ENCODE peak calls at places on chromosomes 1 and 21, in ten cellular contexts. U, V, M, I, J, D, X, K, F and Y are unnamed samples.

GRCh38 chr1:4227986-4228385 is 327.9 kb upstream of the C1orf174 start:
- DNase-seq in X (no peak), V (no peak), M (no peak), D (no peak), K (no peak), J (no peak), I (peak), U (no peak), F (no peak), Y (no peak)

GRCh38 chr1:159448181-159448580 is 8.7 kb downstream of the OR10J1 start:
- DNase-seq in D (no peak), F (no peak), U (no peak), M (no peak), K (no peak), J (no peak), X (no peak), I (no peak), V (no peak), Y (no peak)

GRCh38 chr1:9852410-9853301 is 28.9 kb upstream of the CLSTN1 start:
- DNase-seq in I (no peak), F (no peak), U (peak), X (no peak), V (no peak), J (peak), D (peak), M (peak), K (peak), Y (peak)

GRCh38 chr1:17200756-17201155 is 4.2 kb upstream of the PADI1 start:
- DNase-seq in F (peak), J (no peak), X (no peak), U (no peak), I (no peak), V (no peak), M (no peak), K (peak), D (no peak), Y (peak)

GRCh38 chr1:226877669-226878068 is 7.3 kb downstream of the PSEN2 start:
- DNase-seq in I (no peak), J (no peak), K (peak), F (no peak), X (no peak), V (peak), U (no peak), D (no peak), M (no peak), Y (no peak)

GRCh38 chr1:101971309-101971708 is 25.4 kb downstream of the OLFM3 start:
- DNase-seq in U (no peak), I (no peak), X (no peak), J (no peak), K (peak), D (no peak), M (no peak), F (peak), V (no peak), Y (no peak)

GRCh38 chr1:225544924-225545323 is 108.0 kb downstream of the ENAH start:
- DNase-seq in M (no peak), J (no peak), V (no peak), K (no peak), I (no peak), F (no peak), D (no peak), X (no peak), U (no peak), Y (no peak)

GRCh38 chr1:197896301-197896700 is 6.1 kb upstream of the C1orf53 start:
- DNase-seq in F (no peak), K (no peak), U (no peak), V (no peak), D (no peak), X (no peak), J (no peak), I (no peak), M (no peak), Y (no peak)

GRCh38 chr1:34378968-34379729 is 202.4 kb downstream of the C1orf94 start:
- DNase-seq in K (no peak), J (peak), D (no peak), V (no peak), I (peak), U (peak), F (no peak), X (no peak), M (no peak), Y (peak)

GRCh38 chr1:10724948-10725852 is 71.2 kb downstream of the CASZ1 start:
- DNase-seq in M (peak), J (peak), K (no peak), D (no peak), V (peak), U (peak), X (peak), I (no peak), F (no peak), Y (peak)

GRCh38 chr1:2210084-2210653 is 15.6 kb upstream of the FAAP20 start:
- DNase-seq in V (no peak), I (no peak), U (no peak), M (no peak), X (no peak), F (no peak), D (no peak), J (no peak), K (peak), Y (no peak)

GRCh38 chr1:39047374-39048229 is 21.5 kb downstream of the NDUFS5 start:
- DNase-seq in F (peak), J (peak), D (peak), U (peak), X (peak), K (peak), M (peak), I (peak), V (no peak), Y (peak)

GRCh38 chr1:10508511-10508951 is 33.8 kb downstream of the PEX14 start:
- DNase-seq in M (no peak), F (no peak), K (no peak), X (peak), J (peak), I (no peak), V (no peak), U (peak), D (no peak), Y (no peak)

GRCh38 chr1:85611856-85612255 is 31.3 kb downstream of the CCN1 start:
- DNase-seq in M (peak), X (peak), F (no peak), U (peak), K (peak), J (peak), D (peak), I (no peak), V (no peak), Y (peak)

GRCh38 chr1:22812092-22812880 is 101.6 kb downstream of the EPHB2 start:
- DNase-seq in U (no peak), X (no peak), I (no peak), V (peak), D (no peak), F (no peak), J (no peak), M (no peak), K (no peak), Y (no peak)

GRCh38 chr1:206674745-206675175 is 9.9 kb upstream of the MAPKAPK2 start:
- DNase-seq in K (peak), J (peak), F (no peak), D (peak), X (peak), U (peak), I (peak), V (no peak), M (peak), Y (peak)

GRCh38 chr1:82086739-82087138 is 286.0 kb downstream of the ADGRL2 start:
- DNase-seq in K (peak), F (no peak), M (no peak), U (peak), X (no peak), J (no peak), I (no peak), D (peak), V (no peak), Y (no peak)

GRCh38 chr1:246608616-246609376 is 42.5 kb downstream of the CNST start:
- DNase-seq in U (peak), F (peak), X (peak), K (peak), I (no peak), D (peak), V (peak), M (peak), J (peak), Y (peak)
- TF ChIP-seq CTCF in U (peak), F (no peak), X (peak), K (peak), I (no peak), D (peak), V (peak), M (peak), J (no peak), Y (peak)

GRCh38 chr21:44742418-44743153 is 31.2 kb upstream of the TSPEAR start:
- DNase-seq in J (no peak), M (peak), X (no peak), V (no peak), F (no peak), D (no peak), I (no peak), U (no peak), K (peak), Y (peak)
- TF ChIP-seq CTCF in J (no peak), M (peak), X (peak), V (peak), F (peak), D (peak), I (peak), U (peak), K (peak), Y (peak)

GRCh38 chr1:176471338-176472121 is 8.6 kb downstream of the PAPPA2 start:
- DNase-seq in K (no peak), J (no peak), V (no peak), I (no peak), U (no peak), F (no peak), X (no peak), M (no peak), D (no peak), Y (no peak)

GRCh38 chr1:176469450-176469985 is 6.5 kb downstream of the PAPPA2 start:
- DNase-seq in I (no peak), D (no peak), V (no peak), F (no peak), X (no peak), J (peak), U (peak), M (no peak), K (no peak), Y (peak)

GRCh38 chr1:176461576-176461975 is 1.4 kb upstream of the PAPPA2 start:
- DNase-seq in V (no peak), F (no peak), K (no peak), X (no peak), U (no peak), I (no peak), J (no peak), D (no peak), M (no peak), Y (no peak)

GRCh38 chr1:176462671-176463225 is at the start of gene PAPPA2:
- DNase-seq in I (no peak), J (no peak), D (no peak), V (no peak), K (no peak), U (no peak), M (no peak), F (no peak), X (no peak), Y (peak)

DNA sequence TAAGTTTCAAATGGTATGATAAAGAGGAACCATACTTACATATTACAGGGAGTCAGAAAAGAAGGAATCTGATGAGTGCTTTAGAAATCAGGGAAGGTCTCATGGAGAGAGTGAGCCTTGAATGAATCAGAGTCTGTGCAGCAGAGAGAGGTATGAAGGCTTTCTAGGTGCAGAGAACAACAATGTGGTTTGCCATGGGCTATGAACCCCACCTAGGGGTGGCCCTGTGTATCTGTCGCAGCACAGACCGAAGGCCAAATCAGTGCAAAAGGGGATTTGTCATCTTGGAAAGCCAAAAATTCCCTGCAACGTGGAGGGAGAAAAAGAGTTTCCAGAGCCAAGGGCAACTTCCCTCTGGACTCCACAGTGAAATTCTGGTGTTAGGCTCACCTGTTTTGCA is 3.5 kb downstream of the PAPPA2 start:
- DNase-seq in D (no peak), U (no peak), K (peak), J (no peak), X (no peak), F (peak), M (no peak), I (peak), V (no peak), Y (peak)
- TF ChIP-seq CTCF in D (no peak), U (peak), K (peak), J (no peak), X (peak), F (peak), M (no peak), I (peak), V (peak), Y (peak)

DNA sequence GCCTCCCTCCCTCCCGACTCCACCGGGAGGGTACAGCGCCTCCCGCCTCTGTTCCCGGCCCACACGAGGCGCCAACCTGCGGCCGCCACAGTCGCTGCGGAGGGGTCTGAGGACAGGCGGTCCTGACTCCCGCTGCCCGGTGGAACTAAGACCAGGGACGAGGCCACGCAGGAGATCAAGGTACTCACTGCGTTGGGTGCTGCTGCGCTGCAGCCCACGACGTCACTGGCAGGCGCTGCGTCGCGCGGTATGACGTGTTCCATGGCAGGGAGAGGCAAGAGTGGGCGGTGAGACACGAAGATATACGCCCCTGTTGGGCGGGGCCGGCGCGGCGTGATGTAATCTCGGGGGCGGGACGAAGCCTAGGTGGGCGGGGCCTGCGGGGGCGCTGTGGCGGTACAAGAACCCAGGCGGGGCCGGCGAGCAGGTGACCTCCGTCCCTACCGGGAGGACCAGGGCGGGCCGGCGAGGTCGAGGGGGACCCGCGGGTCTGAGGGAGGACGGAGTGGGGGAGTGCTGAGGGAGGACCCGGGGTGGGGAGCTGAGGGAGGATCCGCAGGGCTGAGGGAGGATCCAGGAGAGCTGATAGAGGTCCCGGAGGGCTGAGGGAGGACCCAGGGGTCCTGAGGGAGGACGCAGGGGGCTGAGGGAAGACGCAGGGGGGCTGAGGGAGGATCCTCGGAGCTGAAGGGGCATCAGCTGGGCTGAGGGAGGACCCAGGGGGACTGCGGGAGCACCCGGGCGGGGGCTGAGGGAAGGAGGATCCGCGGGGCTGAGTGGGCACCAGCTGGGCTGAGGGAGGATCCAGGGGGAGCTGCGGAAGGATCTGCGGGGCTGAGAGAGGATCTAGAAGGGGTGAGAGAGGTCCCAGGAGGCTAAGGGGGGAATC is at the start of gene MRPL55:
- DNase-seq in K (peak), M (peak), X (peak), V (peak), I (peak), U (peak), D (peak), F (peak), J (peak), Y (peak)
- TF ChIP-seq CTCF in K (no peak), M (peak), X (no peak), V (peak), I (peak), U (no peak), D (no peak), F (no peak), J (no peak), Y (no peak)

GRCh38 chr1:15724949-15725880 is 10.8 kb upstream of the SLC25A34 start:
- DNase-seq in J (no peak), X (no peak), V (no peak), F (no peak), U (no peak), I (no peak), M (no peak), D (peak), K (no peak), Y (no peak)
- TF ChIP-seq CTCF in J (no peak), X (no peak), V (no peak), F (no peak), U (no peak), I (no peak), M (no peak), D (peak), K (no peak), Y (no peak)

GRCh38 chr1:208684192-208684591 is 440.0 kb upstream of the PLXNA2 start:
- DNase-seq in F (no peak), X (no peak), D (no peak), V (no peak), I (no peak), K (no peak), U (no peak), J (no peak), M (no peak), Y (no peak)

GRCh38 chr1:208681878-208682663 is 437.9 kb upstream of the PLXNA2 start:
- DNase-seq in U (no peak), J (no peak), X (no peak), D (no peak), F (no peak), M (no peak), V (no peak), I (no peak), K (no peak), Y (peak)

GRCh38 chr1:208683141-208683540 is 439.0 kb upstream of the PLXNA2 start:
- DNase-seq in V (no peak), J (no peak), X (no peak), F (peak), K (no peak), D (no peak), U (no peak), I (no peak), M (no peak), Y (no peak)

GRCh38 chr1:208686592-208686991 is 442.4 kb upstream of the PLXNA2 start:
- DNase-seq in D (no peak), J (no peak), V (no peak), U (no peak), M (no peak), I (no peak), F (peak), K (no peak), X (no peak), Y (no peak)

GRCh38 chr1:208682664-208683013 is 438.5 kb upstream of the PLXNA2 start:
- DNase-seq in J (no peak), I (no peak), U (no peak), V (no peak), F (no peak), K (no peak), M (no peak), X (no peak), D (no peak), Y (no peak)
- TF ChIP-seq CTCF in J (no peak), I (no peak), U (no peak), V (no peak), F (no peak), K (no peak), M (no peak), X (no peak), D (no peak), Y (no peak)

GRCh38 chr1:114764689-114765088 is 6.9 kb upstream of the CSDE1 start:
- DNase-seq in X (no peak), D (no peak), J (no peak), F (no peak), I (no peak), M (no peak), K (no peak), U (no peak), V (no peak), Y (no peak)
- TF ChIP-seq CTCF in X (no peak), D (peak), J (no peak), F (no peak), I (no peak), M (peak), K (no peak), U (peak), V (no peak), Y (peak)